ENCODE peak calls at places on chromosomes 7 and 10, in eight cellular contexts. L is keratinocyte; S is kidney epithelial cell; P is stimulated activated naive CD8-positive, alpha-beta T cell treated with anti-CD3 and anti-CD28 coated beads, Interleukin-15, amount 100 ng/mL, for 72 hours; Q is activated gamma-delta T cell treated with anti-CD3 and anti-CD28 coated beads, Interleukin-2, amount 50 U/mL, for 16 hours; C is cardiac fibroblast; Z is Daoy; E is NCI-H1092. T is an unnamed sample.

GRCh38 chr10:119462773-119463172 is 79.7 kb downstream of the RGS10 start:
- DNase-seq in L (no peak), S (no peak), P (no peak), Q (no peak), C (no peak), Z (no peak), E (no peak), T (no peak)

GRCh38 chr7:140989068-140989467 is 25.7 kb downstream of the MRPS33 start:
- DNase-seq in L (no peak), S (no peak), P (no peak), Q (no peak), C (no peak), Z (no peak), E (no peak), T (no peak)

GRCh38 chr7:44072364-44073231 is 7.2 kb upstream of the PGAM2 start:
- DNase-seq in L (peak; percentile 85), S (peak; percentile 50), P (no peak), Q (peak; percentile 32), C (peak; percentile 91), Z (peak; percentile 98), E (peak; percentile 52), T (peak; percentile 82)

GRCh38 chr7:101848168-101848951 is 30.9 kb downstream of the CUX1 start:
- DNase-seq in L (no peak), S (no peak), P (no peak), Q (no peak), C (no peak), Z (no peak), E (no peak), T (peak; percentile 39)

GRCh38 chr7:116577320-116577871 is 52.6 kb downstream of the CAV1 start:
- DNase-seq in L (no peak), S (no peak), P (peak; percentile 37), Q (no peak), C (no peak), Z (peak; percentile 69), E (no peak), T (peak; percentile 36)

GRCh38 chr7:149552778-149553177 is 55.2 kb upstream of the ZNF746 start:
- DNase-seq in L (no peak), S (no peak), P (no peak), Q (no peak), C (no peak), Z (no peak), E (no peak), T (no peak)

GRCh38 chr10:22250897-22251605 is 33.2 kb upstream of the EBLN1 start:
- DNase-seq in L (no peak), S (no peak), P (no peak), Q (no peak), C (peak; percentile 44), Z (no peak), E (no peak), T (no peak)

GRCh38 chr10:99523251-99523773 is 9.4 kb upstream of the NKX2-3 start:
- DNase-seq in L (no peak), S (no peak), P (no peak), Q (no peak), C (no peak), Z (no peak), E (no peak), T (no peak)

GRCh38 chr10:133525444-133525843 is 1.7 kb upstream of the CYP2E1 start:
- DNase-seq in L (no peak), S (no peak), P (no peak), Q (no peak), C (no peak), Z (no peak), E (no peak), T (no peak)

GRCh38 chr7:26439502-26440252 is 148.0 kb downstream of the SNX10 start:
- DNase-seq in L (no peak), S (no peak), P (no peak), Q (no peak), C (no peak), Z (no peak), E (peak; percentile 70), T (no peak)

GRCh38 chr10:5014936-5015335 is 11.3 kb upstream of the AKR1C2 start:
- DNase-seq in L (no peak), S (no peak), P (no peak), Q (no peak), C (peak; percentile 49), Z (no peak), E (no peak), T (peak; percentile 43)

GRCh38 chr10:5973069-5973468 is 4.3 kb downstream of the IL15RA start:
- DNase-seq in L (no peak), S (no peak), P (no peak), Q (no peak), C (no peak), Z (no peak), E (no peak), T (no peak)

GRCh38 chr10:113131611-113132330 is 181.7 kb downstream of the TCF7L2 start:
- DNase-seq in L (no peak), S (no peak), P (no peak), Q (no peak), C (peak; percentile 95), Z (no peak), E (no peak), T (peak; percentile 86)

GRCh38 chr10:128324058-128324457 is 197.8 kb upstream of the MKI67 start:
- DNase-seq in L (no peak), S (no peak), P (no peak), Q (no peak), C (no peak), Z (peak; percentile 40), E (no peak), T (no peak)

GRCh38 chr10:123888751-123889150 is 2.9 kb downstream of the CPXM2 start:
- DNase-seq in L (no peak), S (no peak), P (no peak), Q (no peak), C (no peak), Z (no peak), E (no peak), T (no peak)

GRCh38 chr7:156064921-156065386 is 252.7 kb upstream of the SHH start:
- DNase-seq in L (no peak), S (peak; percentile 70), P (no peak), Q (no peak), C (peak; percentile 5), Z (peak; percentile 80), E (no peak), T (no peak)

T was measured in fibroblast of gingiva.